ENCODE peak calls at places on chromosome 3, in ten cellular contexts. One of them, this sample, is unnamed.

GRCh38 chr3:37519661-37520060 is 342.0 kb upstream of the CTDSPL start:
- DNase-seq in smooth muscle cell of the brain vasculature: no peak
- DNase-seq in neural crest cell: no peak
- DNase-seq in psoas muscle: no peak
- DNase-seq in CD4-positive, CD25-positive, alpha-beta regulatory T cell: no peak
- DNase-seq in AG04450: no peak
- DNase-seq in lung: no peak
- DNase-seq in endothelial cell of umbilical vein: no peak
- DNase-seq in aorta: peak
- DNase-seq in AG09319: no peak
- DNase-seq in this sample: no peak

GRCh38 chr3:39809181-39809994 is at the start of gene MYRIP:
- DNase-seq in smooth muscle cell of the brain vasculature: no peak
- DNase-seq in psoas muscle: peak
- DNase-seq in endothelial cell of umbilical vein: peak
- DNase-seq in CD4-positive, CD25-positive, alpha-beta regulatory T cell: no peak
- DNase-seq in AG09319: no peak
- DNase-seq in AG04450: no peak
- DNase-seq in aorta: no peak
- DNase-seq in neural crest cell: peak
- DNase-seq in lung: peak
- DNase-seq in this sample: peak

GRCh38 chr3:157123621-157124020 is 36.3 kb downstream of the CCNL1 start:
- DNase-seq in psoas muscle: no peak
- DNase-seq in aorta: no peak
- DNase-seq in endothelial cell of umbilical vein: no peak
- DNase-seq in AG04450: no peak
- DNase-seq in CD4-positive, CD25-positive, alpha-beta regulatory T cell: no peak
- DNase-seq in AG09319: no peak
- DNase-seq in neural crest cell: no peak
- DNase-seq in lung: no peak
- DNase-seq in smooth muscle cell of the brain vasculature: no peak
- DNase-seq in this sample: no peak

GRCh38 chr3:102113421-102114041 is 264.2 kb downstream of the NFKBIZ start:
- DNase-seq in AG04450: no peak
- DNase-seq in aorta: no peak
- DNase-seq in lung: no peak
- DNase-seq in endothelial cell of umbilical vein: no peak
- DNase-seq in psoas muscle: no peak
- DNase-seq in smooth muscle cell of the brain vasculature: no peak
- DNase-seq in neural crest cell: no peak
- DNase-seq in AG09319: no peak
- DNase-seq in CD4-positive, CD25-positive, alpha-beta regulatory T cell: no peak
- DNase-seq in this sample: no peak

GRCh38 chr3:122942937-122943827 is 84.4 kb downstream of the SEMA5B start:
- DNase-seq in psoas muscle: peak
- DNase-seq in AG09319: peak
- DNase-seq in lung: peak
- DNase-seq in smooth muscle cell of the brain vasculature: no peak
- DNase-seq in CD4-positive, CD25-positive, alpha-beta regulatory T cell: no peak
- DNase-seq in AG04450: peak
- DNase-seq in neural crest cell: peak
- DNase-seq in aorta: peak
- DNase-seq in endothelial cell of umbilical vein: peak
- DNase-seq in this sample: peak

GRCh38 chr3:129827765-129828164 is 65.7 kb downstream of the TMCC1 start:
- DNase-seq in AG04450: no peak
- DNase-seq in smooth muscle cell of the brain vasculature: no peak
- DNase-seq in lung: no peak
- DNase-seq in neural crest cell: no peak
- DNase-seq in aorta: peak
- DNase-seq in endothelial cell of umbilical vein: no peak
- DNase-seq in AG09319: no peak
- DNase-seq in CD4-positive, CD25-positive, alpha-beta regulatory T cell: peak
- DNase-seq in psoas muscle: no peak
- DNase-seq in this sample: no peak

GRCh38 chr3:155026999-155027591 is 53.0 kb upstream of the MME start:
- DNase-seq in smooth muscle cell of the brain vasculature: no peak
- DNase-seq in endothelial cell of umbilical vein: peak
- DNase-seq in neural crest cell: no peak
- DNase-seq in lung: no peak
- DNase-seq in psoas muscle: no peak
- DNase-seq in AG09319: peak
- DNase-seq in CD4-positive, CD25-positive, alpha-beta regulatory T cell: no peak
- DNase-seq in AG04450: no peak
- DNase-seq in aorta: no peak
- DNase-seq in this sample: no peak

GRCh38 chr3:14263317-14264005 is 84.8 kb downstream of the LSM3 start:
- DNase-seq in neural crest cell: no peak
- DNase-seq in CD4-positive, CD25-positive, alpha-beta regulatory T cell: no peak
- DNase-seq in endothelial cell of umbilical vein: no peak
- DNase-seq in smooth muscle cell of the brain vasculature: no peak
- DNase-seq in AG04450: no peak
- DNase-seq in psoas muscle: no peak
- DNase-seq in AG09319: no peak
- DNase-seq in aorta: no peak
- DNase-seq in lung: no peak
- DNase-seq in this sample: no peak

GRCh38 chr3:160449660-160450598 is at the start of gene TRIM59:
- DNase-seq in AG04450: peak
- DNase-seq in smooth muscle cell of the brain vasculature: peak
- DNase-seq in CD4-positive, CD25-positive, alpha-beta regulatory T cell: peak
- DNase-seq in psoas muscle: peak
- DNase-seq in endothelial cell of umbilical vein: peak
- DNase-seq in AG09319: peak
- DNase-seq in lung: peak
- DNase-seq in aorta: peak
- DNase-seq in neural crest cell: peak
- DNase-seq in this sample: peak

GRCh38 chr3:16788440-16789057 is 96.2 kb upstream of the PLCL2 start:
- DNase-seq in neural crest cell: no peak
- DNase-seq in AG09319: no peak
- DNase-seq in AG04450: no peak
- DNase-seq in CD4-positive, CD25-positive, alpha-beta regulatory T cell: no peak
- DNase-seq in smooth muscle cell of the brain vasculature: no peak
- DNase-seq in endothelial cell of umbilical vein: no peak
- DNase-seq in aorta: no peak
- DNase-seq in lung: no peak
- DNase-seq in psoas muscle: no peak
- DNase-seq in this sample: no peak

GRCh38 chr3:82410366-82410765 is 648.9 kb upstream of the GBE1 start:
- DNase-seq in neural crest cell: no peak
- DNase-seq in psoas muscle: no peak
- DNase-seq in lung: no peak
- DNase-seq in AG09319: no peak
- DNase-seq in CD4-positive, CD25-positive, alpha-beta regulatory T cell: no peak
- DNase-seq in AG04450: no peak
- DNase-seq in endothelial cell of umbilical vein: no peak
- DNase-seq in aorta: no peak
- DNase-seq in smooth muscle cell of the brain vasculature: no peak
- DNase-seq in this sample: no peak

GRCh38 chr3:196969001-196969659 is 497 bp upstream of the PIGZ start:
- DNase-seq in neural crest cell: no peak
- DNase-seq in CD4-positive, CD25-positive, alpha-beta regulatory T cell: peak
- DNase-seq in AG04450: no peak
- DNase-seq in lung: no peak
- DNase-seq in aorta: no peak
- DNase-seq in AG09319: no peak
- DNase-seq in smooth muscle cell of the brain vasculature: no peak
- DNase-seq in psoas muscle: peak
- DNase-seq in endothelial cell of umbilical vein: peak
- DNase-seq in this sample: no peak

GRCh38 chr3:127775398-127776109 is 46.8 kb downstream of the MGLL start:
- DNase-seq in aorta: peak
- DNase-seq in CD4-positive, CD25-positive, alpha-beta regulatory T cell: no peak
- DNase-seq in smooth muscle cell of the brain vasculature: peak
- DNase-seq in neural crest cell: peak
- DNase-seq in psoas muscle: peak
- DNase-seq in AG09319: no peak
- DNase-seq in endothelial cell of umbilical vein: peak
- DNase-seq in lung: no peak
- DNase-seq in AG04450: peak
- DNase-seq in this sample: peak

This sample was measured in pulmonary artery endothelial cell.